ENCODE peak calls at places on chromosomes 16 and 17, in six cellular contexts. S is Peyer's patch; W is heart left ventricle; E is CD4-positive, CD25-positive, alpha-beta regulatory T cell; V is CD4-positive, alpha-beta memory T cell; B is hepatocyte. P is an unnamed sample.

GRCh38 chr17:47265983-47266541 is 12.4 kb downstream of the ITGB3 start:
- DNase-seq in B (peak), W (peak), S (no peak), V (no peak), E (no peak), P (peak)

GRCh38 chr17:41140360-41141132 is at the start of gene KRTAP4-6:
- DNase-seq in W (no peak), S (no peak), E (no peak), B (no peak), V (no peak), P (no peak)

GRCh38 chr17:64244165-64244564 is 18.9 kb downstream of the TEX2 start:
- DNase-seq in B (no peak), W (no peak), E (no peak), S (no peak), V (no peak), P (no peak)

GRCh38 chr16:78695371-78695770 is 595.9 kb downstream of the WWOX start:
- DNase-seq in V (no peak), B (no peak), E (no peak), W (no peak), S (no peak), P (no peak)

GRCh38 chr17:82449883-82450356 is 632 bp downstream of the CYBC1 start:
- DNase-seq in V (peak), S (no peak), B (no peak), W (no peak), E (no peak), P (no peak)

GRCh38 chr17:61219460-61219859 is 180.2 kb upstream of the TBX2 start:
- DNase-seq in W (peak), E (no peak), V (no peak), B (no peak), S (no peak), P (no peak)

GRCh38 chr17:31525801-31526549 is 134.5 kb downstream of the RAB11FIP4 start:
- DNase-seq in S (peak), B (no peak), V (no peak), E (no peak), W (no peak), P (peak)

GRCh38 chr17:2050246-2050866 is 4.5 kb upstream of the HIC1 start:
- DNase-seq in S (peak), B (peak), W (peak), V (peak), E (peak), P (peak)

GRCh38 chr16:67456383-67457140 is 24.4 kb downstream of the ATP6V0D1 start:
- DNase-seq in S (peak), W (peak), B (no peak), V (no peak), E (no peak), P (peak)

GRCh38 chr16:87953308-87954208 is 2.3 kb downstream of the BANP start:
- DNase-seq in W (no peak), E (no peak), S (no peak), B (no peak), V (no peak), P (no peak)

GRCh38 chr16:81711609-81712329 is 67.3 kb upstream of the PLCG2 start:
- DNase-seq in B (peak), W (no peak), V (no peak), E (no peak), S (peak), P (no peak)

GRCh38 chr17:47692137-47692894 is 1.6 kb upstream of the TBKBP1 start:
- DNase-seq in V (no peak), B (no peak), S (no peak), E (no peak), W (no peak), P (no peak)

GRCh38 chr17:28675980-28676379 is 14.0 kb downstream of the SUPT6H start:
- DNase-seq in B (peak), S (peak), W (no peak), E (peak), V (no peak), P (peak)

GRCh38 chr17:18141210-18141803 is 32.8 kb downstream of the MYO15A start:
- DNase-seq in V (peak), B (peak), E (peak), W (no peak), S (no peak), P (peak)

GRCh38 chr16:71811261-71811803 is 2.7 kb upstream of the AP1G1 start:
- DNase-seq in V (peak), W (no peak), B (no peak), S (no peak), E (no peak), P (no peak)

GRCh38 chr17:40485851-40486512 is 15.4 kb downstream of the TNS4 start:
- DNase-seq in V (peak), S (no peak), W (peak), E (no peak), B (peak), P (no peak)

GRCh38 chr17:75759457-75759856 is 5.5 kb downstream of the GALK1 start:
- DNase-seq in W (no peak), S (no peak), B (peak), V (no peak), E (no peak), P (no peak)

GRCh38 chr16:89020068-89020924 is 43.3 kb upstream of the CBFA2T3 start:
- DNase-seq in S (no peak), E (no peak), V (no peak), B (no peak), W (no peak), P (no peak)

GRCh38 chr17:71936977-71937376 is 183.8 kb upstream of the SOX9 start:
- DNase-seq in V (no peak), E (no peak), W (no peak), B (no peak), S (no peak), P (no peak)

GRCh38 chr16:72277749-72278148 is 105.8 kb upstream of the PMFBP1 start:
- DNase-seq in V (no peak), E (no peak), W (no peak), B (no peak), S (no peak), P (no peak)

GRCh38 chr16:70685938-70686375 is at the start of gene MTSS2:
- DNase-seq in V (no peak), S (peak), E (no peak), B (peak), W (peak), P (peak)

GRCh38 chr17:57833597-57833939 is 16.3 kb downstream of the MRPS23 start:
- DNase-seq in W (no peak), V (no peak), B (no peak), E (no peak), S (no peak), P (no peak)

GRCh38 chr17:57832299-57832698 is 17.5 kb downstream of the MRPS23 start:
- DNase-seq in W (no peak), E (no peak), V (no peak), S (no peak), B (no peak), P (no peak)

GRCh38 chr17:57835333-57835900 is 14.4 kb downstream of the MRPS23 start:
- DNase-seq in S (no peak), W (no peak), V (no peak), E (no peak), B (no peak), P (no peak)

GRCh38 chr17:57832711-57833596 is 16.9 kb downstream of the MRPS23 start:
- DNase-seq in E (peak), W (peak), B (peak), S (peak), V (peak), P (peak)

GRCh38 chr17:57834146-57834741 is 15.6 kb downstream of the MRPS23 start:
- DNase-seq in V (no peak), W (peak), B (no peak), S (no peak), E (no peak), P (peak)
- H3K27ac ChIP-seq in V (no peak), W (peak), B (no peak), S (no peak), E (no peak), P (no peak)

GRCh38 chr16:85615014-85615851 is 2.1 kb downstream of the GSE1 start:
- DNase-seq in V (no peak), E (no peak), B (peak), S (peak), W (peak), P (peak)
- H3K4me3 ChIP-seq in V (no peak), E (no peak), B (no peak), S (peak), W (peak), P (peak)

DNA sequence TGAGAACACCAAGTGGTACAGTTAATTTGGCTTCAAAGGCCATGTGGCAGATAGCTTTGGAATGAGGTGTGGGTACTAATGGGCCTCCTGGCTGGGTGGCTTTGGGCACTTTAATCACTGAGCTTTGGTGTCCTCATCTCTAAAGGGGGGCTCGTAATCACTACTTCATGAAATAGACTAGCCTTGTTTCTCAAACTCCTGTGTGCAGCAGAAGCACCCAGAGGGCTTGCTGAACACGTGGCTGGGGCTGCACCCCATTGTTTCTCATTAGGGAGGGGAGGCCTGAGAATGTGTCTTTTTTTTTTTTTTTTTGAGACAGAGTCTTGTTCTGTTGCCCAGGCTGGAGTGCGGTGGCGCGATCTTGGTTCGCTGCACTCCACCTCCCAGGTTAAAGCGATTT is 5.8 kb downstream of the EPN2 start:
- DNase-seq in S (no peak), W (peak), B (no peak), E (no peak), V (no peak), P (no peak)
- H3K27ac ChIP-seq in S (no peak), W (peak), B (no peak), E (no peak), V (no peak), P (no peak)

GRCh38 chr16:85003723-85004586 is 7.4 kb downstream of the ZDHHC7 start:
- DNase-seq in V (no peak), B (no peak), S (no peak), W (no peak), E (no peak), P (no peak)
- H3K4me3 ChIP-seq in V (no peak), B (no peak), S (no peak), W (no peak), E (no peak), P (no peak)

GRCh38 chr16:996672-997071 is 15.1 kb downstream of the SOX8 start:
- DNase-seq in S (no peak), E (no peak), B (no peak), W (no peak), V (peak), P (no peak)

GRCh38 chr16:995783-996182 is 14.2 kb downstream of the SOX8 start:
- DNase-seq in B (no peak), E (no peak), S (no peak), W (no peak), V (no peak), P (no peak)

GRCh38 chr16:998615-999014 is 17.0 kb downstream of the SOX8 start:
- DNase-seq in E (no peak), W (no peak), S (no peak), V (no peak), B (no peak), P (no peak)

GRCh38 chr16:998211-998610 is 16.6 kb downstream of the SOX8 start:
- DNase-seq in W (no peak), S (no peak), E (no peak), V (no peak), B (no peak), P (no peak)

DNA sequence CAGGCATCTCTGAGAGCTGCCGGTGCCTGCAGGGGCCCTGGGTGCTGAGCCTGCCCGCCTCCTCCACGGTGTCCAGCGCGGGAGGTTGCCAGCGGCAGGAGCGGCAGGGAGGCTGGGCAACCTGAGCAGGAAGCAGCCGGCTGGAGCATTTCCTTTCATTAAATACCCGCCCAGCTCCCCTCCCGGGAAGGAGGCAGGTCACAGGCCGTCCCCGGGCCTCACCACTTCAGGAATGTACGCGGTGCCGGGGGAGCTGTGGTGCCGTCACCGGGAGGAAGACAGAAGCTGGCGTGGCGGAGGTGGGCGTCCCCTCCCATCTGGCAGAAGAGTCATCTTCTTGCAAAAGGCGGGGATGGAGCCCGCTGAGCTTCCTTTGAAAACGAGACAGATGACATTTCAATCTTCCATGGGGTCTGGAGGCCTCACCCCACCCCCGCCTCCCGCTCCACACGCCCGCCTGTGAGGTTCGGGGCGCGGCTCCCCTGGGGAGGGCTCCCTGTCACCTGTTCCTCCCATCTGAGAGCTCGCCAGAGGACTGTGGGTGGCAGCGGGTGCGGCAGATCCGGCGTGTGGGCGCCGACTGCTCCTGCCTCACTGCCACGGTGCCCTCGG is 16.0 kb downstream of the SOX8 start:
- DNase-seq in S (no peak), V (peak), B (peak), E (peak), W (no peak), P (peak)
- H3K27ac ChIP-seq in S (no peak), V (peak), B (peak), E (peak), W (peak), P (no peak)

GRCh38 chr16:370980-371728 is 816 bp upstream of the MRPL28 start:
- DNase-seq in V (no peak), E (no peak), B (no peak), S (peak), W (peak), P (no peak)

GRCh38 chr16:368388-369158 is 1.8 kb downstream of the MRPL28 start:
- DNase-seq in W (peak), S (no peak), V (no peak), B (no peak), E (no peak), P (no peak)

GRCh38 chr16:370443-370842 is at the start of gene MRPL28:
- DNase-seq in W (peak), V (peak), S (peak), B (peak), E (peak), P (peak)

GRCh38 chr16:369866-370436 is 387 bp downstream of the MRPL28 start:
- DNase-seq in S (peak), E (no peak), W (no peak), V (no peak), B (peak), P (no peak)

GRCh38 chr16:369275-369865 is 968 bp downstream of the MRPL28 start:
- DNase-seq in W (no peak), B (no peak), V (no peak), S (peak), E (no peak), P (no peak)
- H3K4me3 ChIP-seq in W (no peak), B (no peak), V (no peak), S (no peak), E (no peak), P (no peak)